ENCODE peak calls at places on chromosomes 1 and 21, in six cellular contexts. One of them, this sample, is unnamed.

GRCh38 chr1:5509664-5510452 is 482.4 kb downstream of the NPHP4 start:
- DNase-seq in ovary: peak; percentile 72
- DNase-seq in adrenal gland: peak; percentile 77
- DNase-seq in cardiac muscle cell: peak; percentile 47
- DNase-seq in tibial artery: no peak
- DNase-seq in PC-3: peak; percentile 72
- DNase-seq in this sample: no peak

GRCh38 chr1:46487818-46488218 is 1.8 kb upstream of the DMBX1 start:
- DNase-seq in ovary: no peak
- DNase-seq in adrenal gland: no peak
- DNase-seq in cardiac muscle cell: peak; percentile 44
- DNase-seq in tibial artery: no peak
- DNase-seq in PC-3: no peak
- DNase-seq in this sample: no peak

GRCh38 chr1:56563045-56563444 is 16.3 kb downstream of the PLPP3 start:
- DNase-seq in ovary: no peak
- DNase-seq in adrenal gland: no peak
- DNase-seq in cardiac muscle cell: no peak
- DNase-seq in tibial artery: no peak
- DNase-seq in PC-3: no peak
- DNase-seq in this sample: no peak

GRCh38 chr21:28540514-28540913 is 452.2 kb downstream of the LTN1 start:
- DNase-seq in ovary: no peak
- DNase-seq in adrenal gland: no peak
- DNase-seq in cardiac muscle cell: peak; percentile 37
- DNase-seq in tibial artery: no peak
- DNase-seq in PC-3: peak; percentile 86
- DNase-seq in this sample: no peak

GRCh38 chr21:33121715-33122475 is 52.0 kb downstream of the OLIG1 start:
- DNase-seq in ovary: no peak
- DNase-seq in adrenal gland: no peak
- DNase-seq in cardiac muscle cell: peak; percentile 16
- DNase-seq in tibial artery: no peak
- DNase-seq in PC-3: peak; percentile 34
- DNase-seq in this sample: peak; percentile 43

GRCh38 chr1:201348211-201348566 is 29.3 kb downstream of the TNNT2 start:
- DNase-seq in ovary: no peak
- DNase-seq in adrenal gland: peak; percentile 60
- DNase-seq in cardiac muscle cell: peak; percentile 47
- DNase-seq in tibial artery: no peak
- DNase-seq in PC-3: peak; percentile 98
- DNase-seq in this sample: peak; percentile 22

GRCh38 chr1:171017431-171017830 is 73.3 kb upstream of the FMO3 start:
- DNase-seq in ovary: no peak
- DNase-seq in adrenal gland: no peak
- DNase-seq in cardiac muscle cell: no peak
- DNase-seq in tibial artery: no peak
- DNase-seq in PC-3: no peak
- DNase-seq in this sample: no peak

GRCh38 chr21:25456672-25457071 is 150.6 kb downstream of the MRPL39 start:
- DNase-seq in ovary: no peak
- DNase-seq in adrenal gland: no peak
- DNase-seq in cardiac muscle cell: peak; percentile 1
- DNase-seq in tibial artery: no peak
- DNase-seq in PC-3: peak; percentile 52
- DNase-seq in this sample: no peak

GRCh38 chr1:87887095-87887494 is 558.4 kb downstream of the LMO4 start:
- DNase-seq in ovary: no peak
- DNase-seq in adrenal gland: no peak
- DNase-seq in cardiac muscle cell: no peak
- DNase-seq in tibial artery: no peak
- DNase-seq in PC-3: no peak
- DNase-seq in this sample: no peak

GRCh38 chr1:85894651-85895050 is 186.4 kb upstream of the ZNHIT6 start:
- DNase-seq in ovary: peak; percentile 36
- DNase-seq in adrenal gland: no peak
- DNase-seq in cardiac muscle cell: peak; percentile 64
- DNase-seq in tibial artery: peak; percentile 49
- DNase-seq in PC-3: peak; percentile 61
- DNase-seq in this sample: peak; percentile 49

GRCh38 chr1:8516278-8516777 is 198.4 kb downstream of the SLC45A1 start:
- DNase-seq in ovary: no peak
- DNase-seq in adrenal gland: no peak
- DNase-seq in cardiac muscle cell: no peak
- DNase-seq in tibial artery: no peak
- DNase-seq in PC-3: no peak
- DNase-seq in this sample: no peak

GRCh38 chr21:34736116-34736870 is 67.5 kb downstream of the CLIC6 start:
- DNase-seq in ovary: no peak
- DNase-seq in adrenal gland: no peak
- DNase-seq in cardiac muscle cell: no peak
- DNase-seq in tibial artery: no peak
- DNase-seq in PC-3: peak; percentile 66
- DNase-seq in this sample: no peak

GRCh38 chr1:109805486-109806180 is 41.9 kb upstream of the EPS8L3 start:
- DNase-seq in ovary: no peak
- DNase-seq in adrenal gland: peak; percentile 34
- DNase-seq in cardiac muscle cell: no peak
- DNase-seq in tibial artery: no peak
- DNase-seq in PC-3: no peak
- DNase-seq in this sample: no peak

GRCh38 chr1:204461331-204462228 is 33.0 kb downstream of the PIK3C2B start:
- DNase-seq in ovary: no peak
- DNase-seq in adrenal gland: peak; percentile 62
- DNase-seq in cardiac muscle cell: peak; percentile 31
- DNase-seq in tibial artery: no peak
- DNase-seq in PC-3: no peak
- DNase-seq in this sample: no peak

GRCh38 chr1:26171084-26172072 is at the start of gene ZNF593OS:
- DNase-seq in ovary: no peak
- DNase-seq in adrenal gland: no peak
- DNase-seq in cardiac muscle cell: no peak
- DNase-seq in tibial artery: no peak
- DNase-seq in PC-3: no peak
- DNase-seq in this sample: no peak

GRCh38 chr21:37914211-37914900 is 1.9 kb downstream of the KCNJ6 start:
- DNase-seq in ovary: no peak
- DNase-seq in adrenal gland: no peak
- DNase-seq in cardiac muscle cell: peak; percentile 2
- DNase-seq in tibial artery: no peak
- DNase-seq in PC-3: peak; percentile 14
- DNase-seq in this sample: peak; percentile 57

GRCh38 chr21:46063227-46063626 is 34.7 kb upstream of the COL6A2 start:
- DNase-seq in ovary: no peak
- DNase-seq in adrenal gland: peak; percentile 20
- DNase-seq in cardiac muscle cell: no peak
- DNase-seq in tibial artery: no peak
- DNase-seq in PC-3: no peak
- DNase-seq in this sample: no peak

GRCh38 chr1:21258331-21259134 is 31.7 kb downstream of the ECE1 start:
- DNase-seq in ovary: no peak
- DNase-seq in adrenal gland: no peak
- DNase-seq in cardiac muscle cell: no peak
- DNase-seq in tibial artery: no peak
- DNase-seq in PC-3: no peak
- DNase-seq in this sample: no peak

GRCh38 chr1:91817506-91817905 is 68.4 kb downstream of the TGFBR3 start:
- DNase-seq in ovary: no peak
- DNase-seq in adrenal gland: no peak
- DNase-seq in cardiac muscle cell: no peak
- DNase-seq in tibial artery: no peak
- DNase-seq in PC-3: no peak
- DNase-seq in this sample: no peak

GRCh38 chr1:63662846-63663245 is 69.6 kb downstream of the PGM1 start:
- DNase-seq in ovary: no peak
- DNase-seq in adrenal gland: no peak
- DNase-seq in cardiac muscle cell: peak; percentile 13
- DNase-seq in tibial artery: no peak
- DNase-seq in PC-3: peak; percentile 98
- DNase-seq in this sample: no peak

GRCh38 chr1:240808381-240808780 is 196.4 kb upstream of the GREM2 start:
- DNase-seq in ovary: no peak
- DNase-seq in adrenal gland: no peak
- DNase-seq in cardiac muscle cell: no peak
- DNase-seq in tibial artery: no peak
- DNase-seq in PC-3: no peak
- DNase-seq in this sample: no peak

GRCh38 chr1:94674876-94675275 is 133.3 kb upstream of the F3 start:
- DNase-seq in ovary: no peak
- DNase-seq in adrenal gland: no peak
- DNase-seq in cardiac muscle cell: no peak
- DNase-seq in tibial artery: no peak
- DNase-seq in PC-3: no peak
- DNase-seq in this sample: no peak
- H3K4me3 ChIP-seq in ovary: no peak overlapping the region
- H3K4me3 ChIP-seq in adrenal gland: no peak overlapping the region
- H3K4me3 ChIP-seq in cardiac muscle cell: no peak overlapping the region
- H3K4me3 ChIP-seq in tibial artery: no peak overlapping the region
- H3K4me3 ChIP-seq in PC-3: no peak overlapping the region
- H3K4me3 ChIP-seq in this sample: no peak overlapping the region

DNA sequence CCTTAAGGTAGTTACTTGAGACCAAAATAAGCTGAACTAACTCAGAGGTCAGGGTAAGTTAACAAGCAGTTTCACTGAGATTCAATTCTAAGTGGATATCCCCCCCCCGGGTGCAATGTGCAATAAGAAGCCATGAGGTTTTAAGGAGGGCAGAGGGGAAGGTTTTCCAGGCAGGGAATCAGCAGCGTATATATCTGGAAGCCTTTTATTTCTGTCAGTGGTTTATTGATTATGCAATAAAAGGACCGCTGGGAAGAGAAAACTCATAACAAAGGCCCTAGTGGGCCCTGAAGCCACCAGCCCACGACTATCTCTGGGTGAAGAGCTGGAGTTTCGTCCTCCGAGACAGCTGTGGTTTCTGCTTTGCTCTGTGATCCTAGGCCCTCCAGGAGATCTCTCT is 53.1 kb upstream of the CTPS1 start:
- DNase-seq in ovary: no peak
- DNase-seq in adrenal gland: no peak
- DNase-seq in cardiac muscle cell: peak; percentile 41
- DNase-seq in tibial artery: no peak
- DNase-seq in PC-3: no peak
- DNase-seq in this sample: no peak
- H3K27ac ChIP-seq in ovary: no peak overlapping the region
- H3K27ac ChIP-seq in adrenal gland: no peak overlapping the region
- H3K27ac ChIP-seq in cardiac muscle cell: no peak overlapping the region
- H3K27ac ChIP-seq in tibial artery: no peak overlapping the region
- H3K27ac ChIP-seq in PC-3: no peak overlapping the region
- H3K27ac ChIP-seq in this sample: no peak overlapping the region

GRCh38 chr1:9840176-9840575 is 16.4 kb upstream of the CLSTN1 start:
- DNase-seq in ovary: no peak
- DNase-seq in adrenal gland: no peak
- DNase-seq in cardiac muscle cell: no peak
- DNase-seq in tibial artery: no peak
- DNase-seq in PC-3: no peak
- DNase-seq in this sample: peak; percentile 27
- H3K4me1 ChIP-seq in ovary: peaks cover 6% of the 10 kb centered on the region
- H3K4me1 ChIP-seq in adrenal gland: no peaks in the 10 kb centered on the region
- H3K4me1 ChIP-seq in cardiac muscle cell: no peaks in the 10 kb centered on the region
- H3K4me1 ChIP-seq in tibial artery: no peaks in the 10 kb centered on the region
- H3K4me1 ChIP-seq in PC-3: peaks cover 44% of the 10 kb centered on the region
- H3K4me1 ChIP-seq in this sample: no peaks in the 10 kb centered on the region

DNA sequence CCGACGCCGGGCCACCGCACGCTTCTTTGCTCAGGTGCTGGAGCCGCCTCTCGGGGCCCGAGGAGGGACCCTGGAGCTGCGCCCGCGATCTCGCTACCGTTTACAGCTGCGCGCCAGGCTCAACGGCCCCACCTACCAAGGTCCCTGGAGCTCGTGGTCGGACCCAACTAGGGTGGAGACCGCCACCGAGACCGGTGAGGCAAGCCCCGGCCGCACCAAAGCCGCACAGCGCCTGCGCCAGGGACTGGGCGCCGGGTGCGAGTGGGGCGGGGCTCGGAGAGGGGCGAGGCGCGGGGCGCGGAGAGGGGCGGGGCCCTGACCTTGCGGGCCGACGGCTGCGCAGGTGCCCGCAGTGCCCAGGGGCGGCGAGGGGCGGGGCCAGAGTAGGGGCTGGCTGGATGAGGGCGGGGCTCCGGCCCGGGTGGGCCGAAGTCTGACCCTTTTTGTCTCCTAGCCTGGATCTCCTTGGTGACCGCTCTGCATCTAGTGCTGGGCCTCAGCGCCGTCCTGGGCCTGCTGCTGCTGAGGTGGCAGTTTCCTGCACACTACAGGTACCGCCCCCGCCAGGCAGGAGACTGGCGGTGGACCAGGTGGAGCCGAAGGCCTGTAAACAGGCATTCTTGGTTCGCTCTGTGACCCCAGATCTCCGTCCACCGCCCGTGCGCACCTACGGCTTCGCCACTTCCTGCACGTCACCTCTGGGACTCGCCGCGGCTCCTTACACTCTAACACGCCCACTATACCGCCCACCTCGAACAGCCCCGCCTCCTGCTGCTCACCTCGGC is 9.8 kb upstream of the CDC20 start:
- DNase-seq in ovary: peak; percentile 85
- DNase-seq in adrenal gland: peak; percentile 96
- DNase-seq in cardiac muscle cell: peak; percentile 78
- DNase-seq in tibial artery: peak; percentile 65
- DNase-seq in PC-3: peak; percentile 91
- DNase-seq in this sample: peak; percentile 90
- H3K4me3 ChIP-seq in ovary: peak overlapping the region; percentile 56
- H3K4me3 ChIP-seq in adrenal gland: peak overlapping the region; percentile 23
- H3K4me3 ChIP-seq in cardiac muscle cell: peak overlapping the region; percentile 38
- H3K4me3 ChIP-seq in tibial artery: peak overlapping the region; percentile 59
- H3K4me3 ChIP-seq in PC-3: peak overlapping the region; percentile 70
- H3K4me3 ChIP-seq in this sample: peak overlapping the region; percentile 10

This sample was measured in aorta.